ENCODE peak calls at places on chromosomes 13 and 19, in nine cellular contexts. P, B, D, S, A, I, F, K and X are unnamed samples.

GRCh38 chr19:37950471-37951175 is 43.6 kb downstream of the SIPA1L3 start:
- DNase-seq in S (no peak), A (no peak), D (no peak), B (no peak), I (no peak), F (no peak), K (no peak), P (no peak), X (no peak)

GRCh38 chr19:42129399-42130253 is 2.6 kb downstream of the POU2F2 start:
- DNase-seq in S (no peak), D (no peak), B (no peak), A (no peak), I (no peak), F (no peak), K (peak), P (peak), X (peak)

GRCh38 chr13:51041126-51041525 is 69.9 kb downstream of the C13orf42 start:
- DNase-seq in K (no peak), B (no peak), D (no peak), S (no peak), F (no peak), P (no peak), I (peak), A (no peak), X (no peak)

GRCh38 chr19:18208098-18208951 is 4.5 kb upstream of the RAB3A start:
- DNase-seq in K (peak), A (peak), S (peak), F (no peak), D (no peak), I (no peak), B (no peak), P (peak), X (no peak)

GRCh38 chr13:74103196-74103595 is 31.0 kb downstream of the KLF12 start:
- DNase-seq in P (no peak), A (no peak), F (no peak), D (no peak), I (no peak), S (no peak), K (no peak), B (no peak), X (no peak)

GRCh38 chr19:18591735-18592385 is 3.3 kb downstream of the REX1BD start:
- DNase-seq in B (no peak), P (no peak), I (no peak), S (no peak), K (no peak), D (no peak), A (no peak), F (no peak), X (no peak)

GRCh38 chr19:6772028-6772865 is at the start of gene VAV1:
- DNase-seq in B (no peak), P (peak), S (peak), K (peak), I (no peak), F (no peak), D (peak), A (peak), X (peak)

GRCh38 chr19:52086481-52086880 is 9.1 kb downstream of the ZNF841 start:
- DNase-seq in D (no peak), B (peak), S (no peak), A (no peak), P (no peak), I (no peak), F (no peak), K (no peak), X (no peak)

GRCh38 chr13:113466321-113466836 is 13.1 kb upstream of the ADPRHL1 start:
- DNase-seq in P (no peak), S (no peak), I (no peak), D (no peak), A (no peak), B (no peak), K (no peak), F (no peak), X (no peak)

GRCh38 chr19:17797397-17798201 is 2.7 kb downstream of the B3GNT3 start:
- DNase-seq in S (no peak), P (no peak), D (no peak), I (no peak), K (no peak), B (peak), A (no peak), F (no peak), X (no peak)

GRCh38 chr19:53879145-53880037 is 2.6 kb upstream of the PRKCG start:
- DNase-seq in B (peak), S (peak), D (no peak), K (peak), I (peak), P (peak), F (peak), A (peak), X (peak)

GRCh38 chr19:47742636-47743035 is 2.7 kb upstream of the NOP53 start:
- DNase-seq in F (no peak), K (no peak), I (no peak), S (no peak), D (no peak), B (no peak), P (no peak), A (no peak), X (no peak)

GRCh38 chr13:98500963-98501421 is 75.9 kb downstream of the STK24 start:
- DNase-seq in D (no peak), I (no peak), B (no peak), K (no peak), A (no peak), P (no peak), F (no peak), S (no peak), X (no peak)

GRCh38 chr13:113774177-113775107 is 15.4 kb downstream of the TMEM255B start:
- DNase-seq in K (no peak), A (no peak), F (no peak), S (no peak), B (peak), D (no peak), P (no peak), I (no peak), X (no peak)

GRCh38 chr19:1591421-1592022 is 1.1 kb downstream of the MBD3 start:
- DNase-seq in I (no peak), A (no peak), K (no peak), B (no peak), P (no peak), S (no peak), F (no peak), D (no peak), X (no peak)

GRCh38 chr13:32019612-32020233 is 11.9 kb upstream of the FRY start:
- DNase-seq in I (peak), P (peak), F (peak), B (peak), A (no peak), D (no peak), S (peak), K (peak), X (no peak)

GRCh38 chr19:3556978-3557460 is 367 bp downstream of the MFSD12 start:
- DNase-seq in I (no peak), K (no peak), B (peak), S (peak), P (no peak), D (peak), A (peak), F (no peak), X (no peak)

GRCh38 chr13:25292301-25292700 is 5.0 kb upstream of the MTMR6 start:
- DNase-seq in A (no peak), B (peak), D (no peak), P (no peak), I (peak), F (no peak), K (no peak), S (no peak), X (no peak)

GRCh38 chr13:51827254-51827653 is 17.7 kb downstream of the TMEM272 start:
- DNase-seq in F (no peak), D (no peak), A (no peak), P (no peak), I (no peak), B (no peak), S (no peak), K (no peak), X (no peak)

GRCh38 chr19:32201661-32202060 is 143.7 kb upstream of the ZNF507 start:
- DNase-seq in A (no peak), S (no peak), K (no peak), F (no peak), B (peak), I (no peak), P (no peak), D (no peak), X (no peak)

GRCh38 chr19:53771133-53771532 is 53.0 kb downstream of the NLRP12 start:
- DNase-seq in K (no peak), I (no peak), D (no peak), S (no peak), F (no peak), P (no peak), B (no peak), A (no peak), X (no peak)